ENCODE peak calls at places on chromosomes 3 and 15, in six cellular contexts. One of them, this sample, is unnamed. For H3K36me3, the result is how much of the 10 kb centered on the place peaks cover.

GRCh38 chr15:31799711-31800321 is 230.5 kb upstream of the CHRNA7 start:
- DNase-seq in GM23248: peak
- DNase-seq in pancreas: no peak
- DNase-seq in endodermal cell: no peak
- DNase-seq in colonic mucosa: no peak
- DNase-seq in NT2/D1: no peak
- DNase-seq in this sample: no peak

GRCh38 chr3:195162033-195162669 is 108.8 kb downstream of the XXYLT1 start:
- DNase-seq in NT2/D1: no peak
- DNase-seq in endodermal cell: no peak
- DNase-seq in colonic mucosa: no peak
- DNase-seq in GM23248: no peak
- DNase-seq in pancreas: peak
- DNase-seq in this sample: no peak

GRCh38 chr15:85588657-85589056 is 206.1 kb downstream of the KLHL25 start:
- DNase-seq in GM23248: peak
- DNase-seq in endodermal cell: no peak
- DNase-seq in pancreas: no peak
- DNase-seq in colonic mucosa: no peak
- DNase-seq in NT2/D1: no peak
- DNase-seq in this sample: no peak

GRCh38 chr3:18556503-18556902 is 131.4 kb upstream of the SATB1 start:
- DNase-seq in pancreas: no peak
- DNase-seq in colonic mucosa: no peak
- DNase-seq in NT2/D1: no peak
- DNase-seq in endodermal cell: no peak
- DNase-seq in GM23248: peak
- DNase-seq in this sample: no peak

GRCh38 chr3:72591522-72592421 is 256.5 kb downstream of the SHQ1 start:
- DNase-seq in GM23248: peak
- DNase-seq in pancreas: no peak
- DNase-seq in colonic mucosa: peak
- DNase-seq in NT2/D1: peak
- DNase-seq in endodermal cell: peak
- DNase-seq in this sample: peak

GRCh38 chr3:194287977-194288706 is 63.0 kb downstream of the CPN2 start:
- DNase-seq in NT2/D1: no peak
- DNase-seq in colonic mucosa: no peak
- DNase-seq in pancreas: peak
- DNase-seq in endodermal cell: peak
- DNase-seq in GM23248: no peak
- DNase-seq in this sample: no peak

GRCh38 chr3:145952541-145952940 is 208.4 kb downstream of the PLOD2 start:
- DNase-seq in endodermal cell: no peak
- DNase-seq in NT2/D1: no peak
- DNase-seq in colonic mucosa: no peak
- DNase-seq in GM23248: peak
- DNase-seq in pancreas: no peak
- DNase-seq in this sample: no peak

GRCh38 chr15:57297163-57297593 is 79.1 kb upstream of the CGNL1 start:
- DNase-seq in endodermal cell: no peak
- DNase-seq in pancreas: no peak
- DNase-seq in colonic mucosa: no peak
- DNase-seq in NT2/D1: no peak
- DNase-seq in GM23248: no peak
- DNase-seq in this sample: no peak

DNA sequence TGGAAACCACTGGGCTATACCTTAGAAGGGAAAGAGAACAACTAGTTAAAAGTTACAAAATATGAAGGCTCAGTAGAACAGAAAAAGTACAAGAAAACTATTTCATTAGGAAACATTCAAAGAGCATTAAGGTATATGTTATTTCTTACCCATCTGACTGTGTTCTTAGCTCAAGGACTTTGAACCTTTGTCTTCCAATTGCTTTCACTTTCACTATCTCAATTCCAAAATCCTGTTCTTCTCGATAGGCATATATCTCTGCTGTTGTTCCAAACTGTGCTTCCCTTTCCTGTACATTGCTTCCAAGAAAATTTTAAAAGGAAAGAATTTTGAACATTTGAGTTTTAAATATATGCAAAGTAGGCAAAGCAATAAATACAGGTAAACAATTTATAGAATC is 6.9 kb downstream of the CRBN start:
- DNase-seq in NT2/D1: no peak
- DNase-seq in colonic mucosa: no peak
- DNase-seq in pancreas: no peak
- DNase-seq in endodermal cell: no peak
- DNase-seq in GM23248: no peak
- DNase-seq in this sample: no peak
- H3K4me3 ChIP-seq in NT2/D1: no peak
- H3K4me3 ChIP-seq in colonic mucosa: no peak
- H3K4me3 ChIP-seq in pancreas: no peak
- H3K4me3 ChIP-seq in endodermal cell: no peak
- H3K4me3 ChIP-seq in GM23248: no peak
- H3K4me3 ChIP-seq in this sample: no peak

GRCh38 chr3:48576647-48577046 is 13.1 kb upstream of the UCN2 start:
- DNase-seq in NT2/D1: no peak
- DNase-seq in pancreas: no peak
- DNase-seq in GM23248: no peak
- DNase-seq in endodermal cell: no peak
- DNase-seq in colonic mucosa: no peak
- DNase-seq in this sample: no peak

GRCh38 chr3:48571938-48572337 is 8.4 kb upstream of the UCN2 start:
- DNase-seq in endodermal cell: no peak
- DNase-seq in GM23248: no peak
- DNase-seq in NT2/D1: no peak
- DNase-seq in colonic mucosa: no peak
- DNase-seq in pancreas: no peak
- DNase-seq in this sample: no peak

GRCh38 chr3:48575366-48575765 is 11.8 kb upstream of the UCN2 start:
- DNase-seq in NT2/D1: no peak
- DNase-seq in endodermal cell: no peak
- DNase-seq in pancreas: no peak
- DNase-seq in GM23248: no peak
- DNase-seq in colonic mucosa: no peak
- DNase-seq in this sample: no peak

GRCh38 chr3:48572517-48572916 is 8.9 kb upstream of the UCN2 start:
- DNase-seq in pancreas: no peak
- DNase-seq in endodermal cell: no peak
- DNase-seq in GM23248: no peak
- DNase-seq in NT2/D1: no peak
- DNase-seq in colonic mucosa: no peak
- DNase-seq in this sample: no peak

DNA sequence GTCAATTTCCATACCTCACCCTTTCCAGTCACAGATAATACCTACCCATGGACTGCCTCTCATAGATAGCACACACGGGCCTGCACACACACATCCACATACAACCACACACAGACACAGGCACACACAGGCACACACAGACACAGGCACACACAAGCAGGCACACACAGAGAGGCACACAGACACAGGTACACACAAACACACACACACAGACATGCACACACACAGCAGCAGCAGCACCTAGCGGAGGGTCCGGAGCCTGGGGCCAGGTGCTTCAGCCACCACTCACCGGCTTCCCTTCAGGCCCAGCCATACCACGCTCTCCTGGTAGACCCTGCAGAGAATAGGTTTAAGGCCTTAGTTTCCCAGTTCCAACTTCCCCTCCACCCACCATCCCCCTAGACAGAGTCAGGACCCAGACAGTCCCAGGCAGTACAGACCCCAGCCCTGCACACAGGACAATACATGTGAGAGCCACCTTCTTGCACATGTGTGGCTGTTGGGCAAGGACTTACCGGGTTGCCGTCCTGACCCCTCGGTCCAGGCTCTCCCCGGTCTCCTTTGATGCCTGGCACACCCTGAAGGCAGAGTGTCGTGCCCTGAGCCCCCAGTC is 10.5 kb upstream of the UCN2 start:
- DNase-seq in colonic mucosa: no peak
- DNase-seq in NT2/D1: no peak
- DNase-seq in GM23248: no peak
- DNase-seq in endodermal cell: no peak
- DNase-seq in pancreas: no peak
- DNase-seq in this sample: no peak
- H3K36me3 ChIP-seq in colonic mucosa: under half
- H3K36me3 ChIP-seq in NT2/D1: half or more
- H3K36me3 ChIP-seq in GM23248: under half
- H3K36me3 ChIP-seq in endodermal cell: under half
- H3K36me3 ChIP-seq in pancreas: under half
- H3K36me3 ChIP-seq in this sample: under half

GRCh38 chr15:96500491-96500890 is 170.0 kb downstream of the NR2F2 start:
- DNase-seq in endodermal cell: no peak
- DNase-seq in colonic mucosa: no peak
- DNase-seq in NT2/D1: no peak
- DNase-seq in pancreas: no peak
- DNase-seq in GM23248: no peak
- DNase-seq in this sample: no peak

GRCh38 chr15:96501362-96501761 is 170.9 kb downstream of the NR2F2 start:
- DNase-seq in pancreas: no peak
- DNase-seq in GM23248: no peak
- DNase-seq in colonic mucosa: no peak
- DNase-seq in endodermal cell: no peak
- DNase-seq in NT2/D1: no peak
- DNase-seq in this sample: no peak

GRCh38 chr15:96497951-96498350 is 167.5 kb downstream of the NR2F2 start:
- DNase-seq in pancreas: no peak
- DNase-seq in colonic mucosa: no peak
- DNase-seq in NT2/D1: no peak
- DNase-seq in endodermal cell: no peak
- DNase-seq in GM23248: no peak
- DNase-seq in this sample: no peak

GRCh38 chr15:96494530-96494929 is 164.0 kb downstream of the NR2F2 start:
- DNase-seq in colonic mucosa: no peak
- DNase-seq in pancreas: no peak
- DNase-seq in endodermal cell: no peak
- DNase-seq in NT2/D1: no peak
- DNase-seq in GM23248: no peak
- DNase-seq in this sample: no peak

DNA sequence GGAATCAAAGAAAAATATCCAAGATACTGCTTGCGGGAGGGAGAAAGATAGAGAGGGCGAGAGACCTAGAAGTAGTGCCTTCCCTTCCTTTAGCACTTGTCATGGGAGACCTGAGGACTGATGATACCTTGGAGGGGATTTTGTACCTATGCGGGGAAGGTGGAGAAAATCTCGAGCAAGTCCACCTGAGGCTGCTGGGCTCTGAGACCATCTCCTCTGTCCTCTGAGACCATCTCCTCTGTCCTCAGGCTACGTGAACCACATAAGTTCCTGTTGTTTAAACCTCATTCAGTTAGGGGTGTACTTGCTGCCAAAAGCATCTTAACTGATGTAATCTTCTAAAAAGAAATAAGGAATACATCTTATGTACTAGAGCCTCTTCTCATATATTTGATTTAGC is 164.9 kb downstream of the NR2F2 start:
- DNase-seq in endodermal cell: no peak
- DNase-seq in GM23248: no peak
- DNase-seq in colonic mucosa: no peak
- DNase-seq in NT2/D1: no peak
- DNase-seq in pancreas: no peak
- DNase-seq in this sample: no peak
- H3K4me3 ChIP-seq in endodermal cell: no peak
- H3K4me3 ChIP-seq in GM23248: no peak
- H3K4me3 ChIP-seq in colonic mucosa: no peak
- H3K4me3 ChIP-seq in NT2/D1: no peak
- H3K4me3 ChIP-seq in pancreas: no peak
- H3K4me3 ChIP-seq in this sample: no peak

GRCh38 chr15:27989838-27990237 is 109.3 kb downstream of the OCA2 start:
- DNase-seq in pancreas: no peak
- DNase-seq in GM23248: no peak
- DNase-seq in colonic mucosa: no peak
- DNase-seq in endodermal cell: no peak
- DNase-seq in NT2/D1: no peak
- DNase-seq in this sample: no peak
- H3K36me3 ChIP-seq in pancreas: under half
- H3K36me3 ChIP-seq in GM23248: under half
- H3K36me3 ChIP-seq in colonic mucosa: under half
- H3K36me3 ChIP-seq in endodermal cell: under half
- H3K36me3 ChIP-seq in NT2/D1: under half
- H3K36me3 ChIP-seq in this sample: under half

GRCh38 chr15:88638626-88639372 is at the start of gene ISG20:
- DNase-seq in GM23248: peak
- DNase-seq in colonic mucosa: peak
- DNase-seq in endodermal cell: peak
- DNase-seq in pancreas: peak
- DNase-seq in NT2/D1: peak
- DNase-seq in this sample: peak
- H3K4me3 ChIP-seq in GM23248: peak
- H3K4me3 ChIP-seq in colonic mucosa: peak
- H3K4me3 ChIP-seq in endodermal cell: no peak
- H3K4me3 ChIP-seq in pancreas: peak
- H3K4me3 ChIP-seq in NT2/D1: peak
- H3K4me3 ChIP-seq in this sample: peak

GRCh38 chr3:11560746-11561145 is 83.0 kb downstream of the VGLL4 start:
- DNase-seq in GM23248: no peak
- DNase-seq in pancreas: no peak
- DNase-seq in endodermal cell: no peak
- DNase-seq in NT2/D1: no peak
- DNase-seq in colonic mucosa: no peak
- DNase-seq in this sample: peak
- H3K36me3 ChIP-seq in GM23248: under half
- H3K36me3 ChIP-seq in pancreas: under half
- H3K36me3 ChIP-seq in endodermal cell: under half
- H3K36me3 ChIP-seq in NT2/D1: half or more
- H3K36me3 ChIP-seq in colonic mucosa: under half
- H3K36me3 ChIP-seq in this sample: under half